ENCODE peak calls at places on chromosomes 7 and 10, in five cellular contexts. Z is spleen, U is IMR-90, I is BE2C, F is Peyer's patch. N is an unnamed sample.

GRCh38 chr7:102012941-102013461 is 195.6 kb downstream of the CUX1 start:
- DNase-seq in Z (no peak), U (peak; percentile 84), I (no peak), F (no peak), N (peak; percentile 36)

GRCh38 chr7:27196287-27196739 is 3.6 kb downstream of the HOXA13 start:
- DNase-seq in Z (peak; percentile 91), U (peak; percentile 71), I (peak; percentile 81), F (peak; percentile 82), N (peak; percentile 89)

GRCh38 chr10:29688230-29688634 is 53.5 kb upstream of the SVIL start:
- DNase-seq in Z (no peak), U (no peak), I (peak; percentile 31), F (no peak), N (no peak)

GRCh38 chr7:148686312-148686937 is 12.3 kb upstream of the CUL1 start:
- DNase-seq in Z (no peak), U (no peak), I (no peak), F (no peak), N (no peak)

GRCh38 chr7:151371266-151371665 is 29.7 kb downstream of the NUB1 start:
- DNase-seq in Z (no peak), U (no peak), I (no peak), F (no peak), N (no peak)

GRCh38 chr10:26213157-26213780 is 3.3 kb upstream of the GAD2 start:
- DNase-seq in Z (no peak), U (no peak), I (no peak), F (no peak), N (no peak)

GRCh38 chr10:80411267-80411668 is 2.9 kb downstream of the PRXL2A start:
- DNase-seq in Z (no peak), U (no peak), I (peak; percentile 76), F (no peak), N (peak; percentile 60)

GRCh38 chr10:122459586-122460273 is 1.6 kb upstream of the HTRA1 start:
- DNase-seq in Z (no peak), U (peak; percentile 58), I (no peak), F (no peak), N (no peak)

GRCh38 chr10:123149162-123149567 is 1.2 kb downstream of the HMX2 start:
- DNase-seq in Z (no peak), U (no peak), I (no peak), F (no peak), N (no peak)

GRCh38 chr10:9823268-9823930 is 1194.3 kb upstream of the CELF2 start:
- DNase-seq in Z (no peak), U (peak; percentile 33), I (no peak), F (no peak), N (no peak)

GRCh38 chr10:73889014-73889413 is 14.7 kb upstream of the CAMK2G start:
- DNase-seq in Z (no peak), U (peak; percentile 78), I (peak; percentile 46), F (peak; percentile 43), N (peak; percentile 45)

GRCh38 chr10:12351447-12351846 is 2.1 kb downstream of the CAMK1D start:
- DNase-seq in Z (peak; percentile 80), U (no peak), I (peak; percentile 26), F (peak; percentile 33), N (no peak)

GRCh38 chr7:101594790-101595189 is 34.3 kb downstream of the MYL10 start:
- DNase-seq in Z (no peak), U (no peak), I (no peak), F (no peak), N (no peak)

GRCh38 chr7:134083766-134084487 is 43.2 kb upstream of the LRGUK start:
- DNase-seq in Z (no peak), U (peak; percentile 16), I (peak; percentile 26), F (no peak), N (peak; percentile 36)

GRCh38 chr10:44034946-44035345 is 350.0 kb downstream of the CXCL12 start:
- DNase-seq in Z (no peak), U (no peak), I (no peak), F (no peak), N (no peak)

GRCh38 chr10:77377678-77378352 is 259.8 kb downstream of the KCNMA1 start:
- DNase-seq in Z (no peak), U (no peak), I (no peak), F (no peak), N (peak; percentile 30)

GRCh38 chr10:34124522-34125035 is 690.5 kb downstream of the PARD3 start:
- DNase-seq in Z (no peak), U (peak; percentile 48), I (no peak), F (no peak), N (peak; percentile 62)

GRCh38 chr10:69639291-69640195 is 9.5 kb downstream of the FAM241B start:
- DNase-seq in Z (peak; percentile 79), U (peak; percentile 56), I (peak; percentile 72), F (peak; percentile 51), N (peak; percentile 80)

GRCh38 chr10:79019961-79020491 is 48.7 kb upstream of the ZMIZ1 start:
- DNase-seq in Z (peak; percentile 30), U (peak; percentile 23), I (peak; percentile 62), F (no peak), N (peak; percentile 76)

GRCh38 chr10:112811741-112812551 is 138.1 kb upstream of the TCF7L2 start:
- DNase-seq in Z (no peak), U (peak; percentile 94), I (no peak), F (no peak), N (peak; percentile 75)

GRCh38 chr7:26376208-26376917 is 84.7 kb downstream of the SNX10 start:
- DNase-seq in Z (peak; percentile 84), U (no peak), I (peak; percentile 10), F (peak; percentile 52), N (peak; percentile 63)

GRCh38 chr10:56496087-56496486 is 135.0 kb upstream of the ZWINT start:
- DNase-seq in Z (no peak), U (no peak), I (no peak), F (no peak), N (no peak)

GRCh38 chr10:114681542-114681941 is 23.5 kb upstream of the ABLIM1 start:
- DNase-seq in Z (no peak), U (peak; percentile 31), I (peak; percentile 42), F (no peak), N (no peak)

GRCh38 chr10:124626759-124627380 is 117.3 kb downstream of the FAM53B start:
- DNase-seq in Z (peak; percentile 91), U (no peak), I (no peak), F (peak; percentile 79), N (no peak)

GRCh38 chr10:64896582-64896981 is 1375.4 kb downstream of the REEP3 start:
- DNase-seq in Z (no peak), U (no peak), I (no peak), F (no peak), N (no peak)

DNA sequence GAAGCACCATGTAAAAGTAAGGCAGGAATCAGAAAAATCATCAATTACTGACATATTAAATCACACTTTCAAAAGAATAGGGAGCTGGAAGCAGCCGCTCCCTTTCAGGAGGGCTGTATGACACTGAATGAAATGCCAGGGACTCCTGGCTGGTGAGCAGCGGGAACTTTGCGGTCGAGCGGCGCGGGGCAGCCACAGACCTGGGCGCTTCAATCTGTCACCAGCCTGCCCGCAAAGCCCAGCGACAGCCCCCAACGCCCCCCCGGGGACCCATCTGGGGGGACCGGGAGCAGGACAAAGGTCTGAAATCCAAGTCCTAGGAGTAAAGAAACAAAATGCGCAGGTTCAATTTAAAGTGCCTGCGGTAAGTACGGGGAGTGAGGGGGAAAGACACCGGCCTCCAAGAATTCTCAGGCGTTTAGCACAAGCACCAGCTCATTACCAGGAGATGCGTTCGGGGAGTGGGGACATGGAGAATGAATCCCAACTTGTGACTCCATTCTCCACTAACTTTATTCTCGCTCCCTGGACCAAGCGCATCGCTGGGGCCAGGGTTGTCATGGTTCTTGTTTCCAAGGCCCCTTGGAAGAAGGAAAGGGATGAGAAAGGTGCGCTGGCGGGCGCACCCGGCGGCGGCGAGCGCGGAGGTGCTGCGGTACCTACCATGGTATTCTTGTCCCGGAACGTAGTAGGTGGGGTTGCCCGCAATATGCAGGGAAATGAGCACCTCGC is 824 bp downstream of the RELN start:
- DNase-seq in Z (no peak), U (no peak), I (peak; percentile 55), F (no peak), N (peak; percentile 4)
- H3K4me3 ChIP-seq in Z (peak overlapping the region; percentile 69), U (peak overlapping the region; percentile 78), I (peak overlapping the region; percentile 89), F (peak overlapping the region; percentile 40), N (peak overlapping the region; percentile 28)

GRCh38 chr7:43513236-43513635 is 69.7 kb upstream of the STK17A start:
- DNase-seq in Z (no peak), U (no peak), I (no peak), F (no peak), N (no peak)
- H3K27me3 ChIP-seq in Z (no peaks in the 10 kb centered on the region), U (peaks cover 32% of the 10 kb centered on the region), I (no peaks in the 10 kb centered on the region), F (no peaks in the 10 kb centered on the region), N (no peaks in the 10 kb centered on the region)

DNA sequence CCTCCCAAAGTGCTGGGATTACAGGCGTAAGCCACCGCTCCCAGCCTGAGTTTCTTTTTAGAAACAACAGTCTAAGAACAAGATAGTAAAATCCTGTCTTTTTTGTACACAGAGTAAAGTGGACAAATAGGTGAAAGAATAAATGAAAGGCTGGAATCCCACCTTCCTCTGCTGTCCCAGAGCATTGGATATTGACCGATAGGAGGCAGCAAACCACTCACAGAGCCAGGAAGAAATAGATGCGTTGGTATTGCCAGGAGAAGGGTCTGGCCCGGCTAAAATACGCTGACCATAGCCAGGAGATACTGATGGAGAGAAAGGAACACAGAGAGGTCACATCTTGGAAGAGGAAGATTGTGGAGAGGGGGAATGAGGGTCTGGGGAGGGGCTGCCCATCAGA is 11.4 kb upstream of the ZNF12 start:
- DNase-seq in Z (no peak), U (no peak), I (no peak), F (no peak), N (no peak)
- TF ChIP-seq CTCF in Z (no peak), U (no peak), I (peak; percentile 18), F (no peak), N (no peak)

GRCh38 chr10:100717166-100717565 is 28.2 kb upstream of the PAX2 start:
- DNase-seq in Z (no peak), U (no peak), I (no peak), F (no peak), N (no peak)

GRCh38 chr10:100714566-100714950 is 30.8 kb upstream of the PAX2 start:
- DNase-seq in Z (no peak), U (no peak), I (no peak), F (no peak), N (no peak)

GRCh38 chr10:100715101-100715444 is 30.3 kb upstream of the PAX2 start:
- DNase-seq in Z (no peak), U (no peak), I (no peak), F (no peak), N (no peak)

GRCh38 chr10:100713859-100714565 is 31.4 kb upstream of the PAX2 start:
- DNase-seq in Z (peak; percentile 63), U (no peak), I (no peak), F (no peak), N (no peak)

DNA sequence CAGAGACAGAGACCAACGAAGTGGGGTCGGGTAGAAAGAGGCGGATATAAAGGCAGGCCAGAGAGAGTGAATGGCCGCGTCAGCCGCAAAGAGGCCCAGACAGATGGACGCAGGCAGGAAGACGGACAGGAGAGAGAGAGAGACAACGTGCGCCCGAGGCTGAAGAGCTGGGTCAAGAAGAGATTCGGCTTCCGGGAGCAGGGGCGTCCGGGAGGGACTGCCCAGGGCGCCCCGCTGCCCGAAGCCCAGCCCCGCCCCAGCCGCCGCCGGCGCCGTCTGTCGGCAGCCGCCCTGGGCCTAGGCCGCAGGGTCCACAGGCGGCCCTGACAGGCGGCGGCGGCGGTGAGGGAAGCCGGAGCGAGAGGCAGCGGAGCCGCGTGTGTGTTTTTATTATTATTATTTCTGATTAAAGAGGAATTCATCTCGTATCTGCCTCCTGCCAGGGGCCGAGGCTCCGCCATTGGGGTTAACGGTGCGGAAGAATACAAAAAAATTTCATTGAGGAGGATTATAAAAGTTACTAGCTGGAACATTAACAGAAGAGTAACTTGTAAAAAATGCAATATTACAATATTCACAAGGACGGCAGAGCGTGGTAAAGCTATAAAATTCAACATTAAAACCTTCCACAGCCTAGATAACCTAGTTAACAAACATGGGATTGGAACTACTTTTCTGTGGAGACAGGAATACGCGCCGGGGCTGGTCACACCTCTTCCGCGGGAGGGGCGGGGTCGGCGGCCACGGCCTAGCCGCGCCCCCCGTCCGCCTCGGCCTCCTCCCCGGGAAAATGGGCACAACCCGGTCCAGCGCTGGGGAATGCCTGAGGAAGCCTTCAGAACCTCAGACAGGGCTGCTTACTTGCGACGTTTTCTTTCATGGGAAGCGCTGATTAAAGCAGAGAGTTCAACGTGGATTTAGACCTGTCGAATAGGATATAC is 29.7 kb upstream of the PAX2 start:
- DNase-seq in Z (peak; percentile 59), U (no peak), I (no peak), F (no peak), N (no peak)
- H3K4me3 ChIP-seq in Z (peak overlapping the region; percentile 45), U (no peak overlapping the region), I (no peak overlapping the region), F (peak overlapping the region; percentile 37), N (no peak overlapping the region)

N was measured in hepatocyte.